ENCODE peak calls at places on chromosomes 3 and 15, in four cellular contexts. One of them, this sample, is unnamed. For H3K36me3 and H3K27me3, the result is how much of the 10 kb centered on the place peaks cover.

GRCh38 chr15:53611145-53611920 is 148.1 kb downstream of the WDR72 start:
- DNase-seq in lower lobe of right lung: no peak
- DNase-seq in Peyer's patch: no peak
- DNase-seq in ovary: no peak
- DNase-seq in this sample: peak

GRCh38 chr3:76961284-76961683 is 78.6 kb upstream of the ROBO2 start:
- DNase-seq in lower lobe of right lung: no peak
- DNase-seq in Peyer's patch: no peak
- DNase-seq in ovary: no peak
- DNase-seq in this sample: no peak

GRCh38 chr3:127831723-127832172 is 9.4 kb upstream of the MGLL start:
- DNase-seq in lower lobe of right lung: peak
- DNase-seq in Peyer's patch: peak
- DNase-seq in ovary: no peak
- DNase-seq in this sample: no peak

GRCh38 chr15:74626336-74626735 is 10.7 kb downstream of the CLK3 start:
- DNase-seq in lower lobe of right lung: no peak
- DNase-seq in Peyer's patch: no peak
- DNase-seq in ovary: no peak
- DNase-seq in this sample: no peak

GRCh38 chr3:180278583-180279188 is 241.9 kb upstream of the PEX5L start:
- DNase-seq in lower lobe of right lung: no peak
- DNase-seq in Peyer's patch: no peak
- DNase-seq in ovary: no peak
- DNase-seq in this sample: no peak

GRCh38 chr15:57553526-57553925 is 38.2 kb upstream of the MYZAP start:
- DNase-seq in lower lobe of right lung: no peak
- DNase-seq in Peyer's patch: no peak
- DNase-seq in ovary: no peak
- DNase-seq in this sample: no peak

GRCh38 chr3:128323206-128324081 is 143.2 kb downstream of the DNAJB8 start:
- DNase-seq in lower lobe of right lung: peak
- DNase-seq in Peyer's patch: peak
- DNase-seq in ovary: no peak
- DNase-seq in this sample: peak

GRCh38 chr3:15055019-15055557 is 10.0 kb downstream of the MRPS25 start:
- DNase-seq in lower lobe of right lung: no peak
- DNase-seq in Peyer's patch: no peak
- DNase-seq in ovary: no peak
- DNase-seq in this sample: no peak

GRCh38 chr3:133840767-133841166 is 35.2 kb downstream of the SRPRB start:
- DNase-seq in lower lobe of right lung: no peak
- DNase-seq in Peyer's patch: no peak
- DNase-seq in ovary: no peak
- DNase-seq in this sample: no peak

GRCh38 chr15:67917037-67917436 is 77.2 kb upstream of the RNU6-1 start:
- DNase-seq in lower lobe of right lung: no peak
- DNase-seq in Peyer's patch: no peak
- DNase-seq in ovary: no peak
- DNase-seq in this sample: peak

GRCh38 chr15:78565951-78566774 is 843 bp downstream of the CHRNA5 start:
- DNase-seq in lower lobe of right lung: no peak
- DNase-seq in Peyer's patch: no peak
- DNase-seq in ovary: no peak
- DNase-seq in this sample: no peak

GRCh38 chr3:171982829-171983228 is 56.5 kb upstream of the FNDC3B start:
- DNase-seq in lower lobe of right lung: no peak
- DNase-seq in Peyer's patch: no peak
- DNase-seq in ovary: no peak
- DNase-seq in this sample: no peak

GRCh38 chr3:126932188-126932931 is 50.6 kb upstream of the PLXNA1 start:
- DNase-seq in lower lobe of right lung: no peak
- DNase-seq in Peyer's patch: no peak
- DNase-seq in ovary: no peak
- DNase-seq in this sample: peak

GRCh38 chr3:12947504-12948369 is 106.4 kb upstream of the RPL32 start:
- DNase-seq in lower lobe of right lung: peak
- DNase-seq in Peyer's patch: peak
- DNase-seq in ovary: peak
- DNase-seq in this sample: peak

GRCh38 chr3:10251006-10251405 is 2.7 kb downstream of the TATDN2 start:
- DNase-seq in lower lobe of right lung: no peak
- DNase-seq in Peyer's patch: no peak
- DNase-seq in ovary: no peak
- DNase-seq in this sample: no peak

GRCh38 chr3:43171770-43172169 is 65.9 kb upstream of the POMGNT2 start:
- DNase-seq in lower lobe of right lung: no peak
- DNase-seq in Peyer's patch: no peak
- DNase-seq in ovary: no peak
- DNase-seq in this sample: peak

GRCh38 chr3:44337253-44337652 is 1.3 kb upstream of the TCAIM start:
- DNase-seq in lower lobe of right lung: no peak
- DNase-seq in Peyer's patch: no peak
- DNase-seq in ovary: no peak
- DNase-seq in this sample: no peak

GRCh38 chr3:76652524-76652923 is 387.4 kb upstream of the ROBO2 start:
- DNase-seq in lower lobe of right lung: no peak
- DNase-seq in Peyer's patch: no peak
- DNase-seq in ovary: no peak
- DNase-seq in this sample: no peak

GRCh38 chr3:86793786-86794185 is 197.2 kb downstream of the VGLL3 start:
- DNase-seq in lower lobe of right lung: no peak
- DNase-seq in Peyer's patch: no peak
- DNase-seq in ovary: no peak
- DNase-seq in this sample: peak

GRCh38 chr15:32683906-32684584 is 33.8 kb upstream of the GREM1 start:
- DNase-seq in lower lobe of right lung: no peak
- DNase-seq in Peyer's patch: no peak
- DNase-seq in ovary: no peak
- DNase-seq in this sample: peak

GRCh38 chr15:69080203-69080957 is 65.9 kb downstream of the NOX5 start:
- DNase-seq in lower lobe of right lung: no peak
- DNase-seq in Peyer's patch: no peak
- DNase-seq in ovary: no peak
- DNase-seq in this sample: no peak

GRCh38 chr3:194142156-194142910 is 6.4 kb downstream of the HES1 start:
- DNase-seq in lower lobe of right lung: no peak
- DNase-seq in Peyer's patch: no peak
- DNase-seq in ovary: peak
- DNase-seq in this sample: no peak

GRCh38 chr3:29347412-29347811 is 66.5 kb downstream of the RBMS3 start:
- DNase-seq in lower lobe of right lung: no peak
- DNase-seq in Peyer's patch: no peak
- DNase-seq in ovary: no peak
- DNase-seq in this sample: no peak

GRCh38 chr3:25889132-25889917 is 99.4 kb downstream of the OXSM start:
- DNase-seq in lower lobe of right lung: no peak
- DNase-seq in Peyer's patch: no peak
- DNase-seq in ovary: no peak
- DNase-seq in this sample: no peak

GRCh38 chr3:52367891-52368880 is 52.1 kb downstream of the DNAH1 start:
- DNase-seq in lower lobe of right lung: no peak
- DNase-seq in Peyer's patch: no peak
- DNase-seq in ovary: no peak
- DNase-seq in this sample: no peak

GRCh38 chr3:113514265-113514769 is 639 bp downstream of the SPICE1 start:
- DNase-seq in lower lobe of right lung: no peak
- DNase-seq in Peyer's patch: no peak
- DNase-seq in ovary: no peak
- DNase-seq in this sample: no peak

GRCh38 chr3:23455084-23455483 is 252.0 kb downstream of the UBE2E2 start:
- DNase-seq in lower lobe of right lung: no peak
- DNase-seq in Peyer's patch: no peak
- DNase-seq in ovary: no peak
- DNase-seq in this sample: peak

GRCh38 chr15:58534556-58534955 is 102.8 kb downstream of the LIPC start:
- DNase-seq in lower lobe of right lung: no peak
- DNase-seq in Peyer's patch: no peak
- DNase-seq in ovary: no peak
- DNase-seq in this sample: no peak

DNA sequence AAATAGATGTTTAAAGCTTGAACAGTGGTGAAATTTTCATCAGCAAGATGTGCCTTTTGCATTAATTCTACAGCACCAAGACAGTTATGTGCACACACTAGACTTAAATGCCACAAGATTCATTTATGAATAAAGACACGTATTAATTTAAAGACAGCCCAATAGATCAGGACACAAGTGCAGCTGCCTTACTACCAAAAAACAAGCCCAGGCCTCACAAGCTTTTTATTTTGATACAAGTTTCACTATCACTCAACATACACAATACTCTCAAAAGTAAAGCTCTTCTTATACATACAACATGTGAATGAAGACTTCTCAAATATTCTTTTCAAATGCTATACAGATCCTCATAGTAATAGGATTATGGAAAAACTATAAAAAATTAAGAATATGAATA is 2.4 kb downstream of the ACAP2 start:
- DNase-seq in lower lobe of right lung: no peak
- DNase-seq in Peyer's patch: no peak
- DNase-seq in ovary: no peak
- DNase-seq in this sample: no peak
- H3K4me3 ChIP-seq in lower lobe of right lung: no peak
- H3K4me3 ChIP-seq in Peyer's patch: no peak
- H3K4me3 ChIP-seq in ovary: no peak
- H3K4me3 ChIP-seq in this sample: peak

GRCh38 chr15:63560741-63561448 is 36.3 kb upstream of the FBXL22 start:
- DNase-seq in lower lobe of right lung: no peak
- DNase-seq in Peyer's patch: no peak
- DNase-seq in ovary: no peak
- DNase-seq in this sample: no peak
- H3K36me3 ChIP-seq in lower lobe of right lung: half or more
- H3K36me3 ChIP-seq in Peyer's patch: half or more
- H3K36me3 ChIP-seq in ovary: under half
- H3K36me3 ChIP-seq in this sample: under half

DNA sequence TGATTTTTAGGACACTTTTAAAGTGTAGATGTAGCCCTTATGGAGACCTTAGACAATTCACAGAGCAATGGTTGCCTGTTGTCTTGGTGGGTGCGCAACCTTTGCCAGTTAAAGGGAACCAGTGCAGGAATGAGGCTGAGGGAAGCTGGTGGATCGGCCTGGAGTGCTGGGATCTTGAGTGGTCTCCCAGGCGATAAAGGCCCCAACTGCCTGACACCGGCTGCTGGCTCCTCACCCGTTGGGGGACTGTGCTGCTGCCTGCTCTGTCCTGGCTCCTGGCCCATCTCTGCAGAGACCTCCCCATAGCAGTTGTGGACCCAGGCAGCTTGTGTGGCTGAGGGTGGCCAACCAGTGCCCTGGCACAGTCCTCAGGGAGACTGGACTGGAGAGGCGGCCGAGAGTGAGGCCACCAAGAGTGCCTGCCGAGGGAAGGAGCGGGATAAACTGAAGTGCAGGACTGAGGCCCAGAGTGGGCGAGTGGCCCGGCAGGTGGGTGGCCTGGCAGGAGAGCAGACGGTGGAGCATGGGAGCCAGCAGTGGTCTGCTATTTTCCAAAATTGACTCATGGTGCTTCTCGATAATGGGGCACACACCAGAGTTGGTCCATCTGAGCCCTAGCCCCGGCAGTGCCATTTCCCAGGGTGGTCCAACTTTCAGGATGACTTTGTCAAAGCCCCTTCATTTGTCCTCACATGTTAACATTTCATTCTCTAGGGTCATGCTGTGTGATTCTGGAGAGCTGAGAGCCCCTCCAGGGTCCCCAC is 2.1 kb downstream of the ALDH1A3 start:
- DNase-seq in lower lobe of right lung: no peak
- DNase-seq in Peyer's patch: no peak
- DNase-seq in ovary: no peak
- DNase-seq in this sample: no peak
- H3K27me3 ChIP-seq in lower lobe of right lung: half or more
- H3K27me3 ChIP-seq in Peyer's patch: under half
- H3K27me3 ChIP-seq in ovary: under half
- H3K27me3 ChIP-seq in this sample: under half

GRCh38 chr15:91346259-91346658 is 246.2 kb downstream of the SV2B start:
- DNase-seq in lower lobe of right lung: no peak
- DNase-seq in Peyer's patch: no peak
- DNase-seq in ovary: no peak
- DNase-seq in this sample: no peak

GRCh38 chr15:91345761-91346160 is 245.7 kb downstream of the SV2B start:
- DNase-seq in lower lobe of right lung: no peak
- DNase-seq in Peyer's patch: no peak
- DNase-seq in ovary: no peak
- DNase-seq in this sample: no peak

GRCh38 chr15:91348812-91349500 is 248.9 kb downstream of the SV2B start:
- DNase-seq in lower lobe of right lung: no peak
- DNase-seq in Peyer's patch: no peak
- DNase-seq in ovary: no peak
- DNase-seq in this sample: peak
- H3K4me3 ChIP-seq in lower lobe of right lung: no peak
- H3K4me3 ChIP-seq in Peyer's patch: no peak
- H3K4me3 ChIP-seq in ovary: no peak
- H3K4me3 ChIP-seq in this sample: no peak

GRCh38 chr3:138282836-138283235 is 46.8 kb downstream of the NME9 start:
- DNase-seq in lower lobe of right lung: no peak
- DNase-seq in Peyer's patch: no peak
- DNase-seq in ovary: no peak
- DNase-seq in this sample: no peak

GRCh38 chr3:138284079-138284478 is 45.6 kb downstream of the NME9 start:
- DNase-seq in lower lobe of right lung: no peak
- DNase-seq in Peyer's patch: no peak
- DNase-seq in ovary: no peak
- DNase-seq in this sample: no peak

GRCh38 chr3:138284957-138285477 is 44.6 kb downstream of the NME9 start:
- DNase-seq in lower lobe of right lung: no peak
- DNase-seq in Peyer's patch: no peak
- DNase-seq in ovary: no peak
- DNase-seq in this sample: no peak

GRCh38 chr3:138281561-138281960 is 48.1 kb downstream of the NME9 start:
- DNase-seq in lower lobe of right lung: no peak
- DNase-seq in Peyer's patch: no peak
- DNase-seq in ovary: no peak
- DNase-seq in this sample: no peak
- H3K36me3 ChIP-seq in lower lobe of right lung: half or more
- H3K36me3 ChIP-seq in Peyer's patch: under half
- H3K36me3 ChIP-seq in ovary: under half
- H3K36me3 ChIP-seq in this sample: under half